ENCODE peak calls at places on chromosomes 2 and 18, in eight cellular contexts. F, H, I, U, J, Y, V and B are unnamed samples.

GRCh38 chr2:57207191-57207590 is 839.4 kb upstream of the VRK2 start:
- DNase-seq in Y (no peak), V (no peak), I (no peak), H (no peak), J (no peak), F (no peak), U (no peak), B (no peak)

GRCh38 chr2:195694553-195694952 is 37.5 kb downstream of the SLC39A10 start:
- DNase-seq in J (no peak), V (no peak), Y (no peak), I (no peak), H (peak), F (no peak), U (no peak), B (peak)

GRCh38 chr2:57877811-57878572 is 168.6 kb upstream of the VRK2 start:
- DNase-seq in Y (peak), J (no peak), F (no peak), H (peak), U (no peak), I (no peak), V (no peak), B (peak)

GRCh38 chr2:200741468-200742202 is 70.1 kb upstream of the BZW1 start:
- DNase-seq in F (no peak), J (no peak), I (no peak), H (no peak), Y (no peak), U (no peak), V (no peak), B (no peak)

GRCh38 chr2:120678926-120679325 is 56.7 kb upstream of the GLI2 start:
- DNase-seq in U (no peak), J (no peak), V (no peak), Y (no peak), I (no peak), H (no peak), F (no peak), B (no peak)

GRCh38 chr2:229810786-229811185 is 96.4 kb upstream of the DNER start:
- DNase-seq in U (no peak), H (no peak), J (no peak), Y (no peak), V (no peak), I (no peak), F (no peak), B (no peak)

GRCh38 chr18:57881818-57882413 is 78.8 kb upstream of the ATP8B1 start:
- DNase-seq in J (peak), U (peak), V (no peak), H (peak), Y (peak), I (no peak), F (no peak), B (no peak)

GRCh38 chr2:218405365-218406208 is 5.9 kb downstream of the CTDSP1 start:
- DNase-seq in F (peak), U (no peak), I (no peak), J (peak), H (no peak), V (no peak), Y (no peak), B (no peak)

GRCh38 chr2:26241928-26242436 is 2.5 kb downstream of the HADHA start:
- DNase-seq in Y (no peak), H (no peak), I (no peak), V (no peak), J (peak), U (no peak), F (no peak), B (no peak)

GRCh38 chr2:168663993-168664392 is 138.4 kb upstream of the NOSTRIN start:
- DNase-seq in I (no peak), V (no peak), H (no peak), J (no peak), U (no peak), Y (no peak), F (no peak), B (no peak)

GRCh38 chr2:60336442-60337141 is 216.9 kb downstream of the BCL11A start:
- DNase-seq in Y (no peak), F (no peak), V (no peak), J (no peak), I (no peak), U (no peak), H (no peak), B (no peak)

GRCh38 chr2:8229546-8229986 is 452.3 kb upstream of the ID2 start:
- DNase-seq in V (no peak), I (no peak), J (peak), F (no peak), Y (no peak), H (no peak), U (peak), B (no peak)

GRCh38 chr2:75862547-75862946 is 151.8 kb upstream of the GCFC2 start:
- DNase-seq in V (no peak), U (no peak), I (no peak), F (no peak), H (no peak), J (no peak), Y (no peak), B (no peak)

GRCh38 chr2:85551698-85552678 is 9.3 kb downstream of the GGCX start:
- DNase-seq in U (peak), Y (peak), V (peak), I (peak), H (peak), J (peak), F (peak), B (peak)

GRCh38 chr2:241870611-241871537 is 1.3 kb downstream of the RTP5 start:
- DNase-seq in Y (peak), V (no peak), H (no peak), F (peak), I (no peak), J (no peak), U (no peak), B (no peak)

GRCh38 chr2:160492401-160493226 is 993 bp downstream of the RBMS1 start:
- DNase-seq in F (peak), I (peak), V (no peak), J (peak), H (peak), Y (peak), U (peak), B (no peak)

GRCh38 chr18:56358608-56359007 is 279.8 kb downstream of the TXNL1 start:
- DNase-seq in Y (no peak), J (no peak), V (no peak), I (no peak), H (no peak), U (no peak), F (no peak), B (no peak)

GRCh38 chr2:122748552-122749011 is 993.1 kb downstream of the TSN start:
- DNase-seq in V (no peak), F (no peak), J (peak), I (no peak), H (no peak), Y (no peak), U (no peak), B (no peak)

GRCh38 chr2:85804583-85804982 is 50.8 kb downstream of the ATOH8 start:
- DNase-seq in I (no peak), J (peak), F (peak), H (no peak), Y (no peak), V (no peak), U (no peak), B (no peak)

GRCh38 chr2:1808921-1809551 is 64.7 kb upstream of the PXDN start:
- DNase-seq in V (no peak), J (no peak), I (no peak), H (no peak), U (no peak), Y (no peak), F (peak), B (no peak)

GRCh38 chr2:85523062-85523905 is 15.7 kb upstream of the MAT2A start:
- DNase-seq in I (no peak), V (no peak), U (no peak), Y (no peak), F (no peak), J (no peak), H (no peak), B (no peak)

GRCh38 chr18:24915547-24915946 is 436.4 kb downstream of the ZNF521 start:
- DNase-seq in V (no peak), I (no peak), H (no peak), J (no peak), U (no peak), Y (no peak), F (no peak), B (no peak)

GRCh38 chr2:38750793-38751042 is 443 bp downstream of the SRSF7 start:
- DNase-seq in J (peak), I (peak), U (peak), F (peak), Y (peak), H (no peak), V (no peak), B (peak)

GRCh38 chr2:37984589-37984988 is 59.5 kb downstream of the RMDN2 start:
- DNase-seq in V (no peak), H (no peak), I (no peak), J (no peak), F (no peak), U (no peak), Y (no peak), B (no peak)